ENCODE peak calls at places on chromosomes 12 and 14, in seven cellular contexts. One of them, this sample, is unnamed.
A peak's percentile ranks its signal among the peaks of the same experiment; 100 is the strongest.

GRCh38 chr14:90651976-90652560 is 164.2 kb downstream of the TTC7B start:
- DNase-seq in A673: no peak
- DNase-seq in HepG2: no peak
- DNase-seq in SK-N-SH: no peak
- DNase-seq in mammary epithelial cell: no peak
- DNase-seq in neural progenitor cell: no peak
- DNase-seq in suprapubic skin: no peak
- DNase-seq in this sample: no peak

GRCh38 chr12:70028515-70028914 is 203.5 kb downstream of the MYRFL start:
- DNase-seq in A673: no peak
- DNase-seq in HepG2: no peak
- DNase-seq in SK-N-SH: no peak
- DNase-seq in mammary epithelial cell: no peak
- DNase-seq in neural progenitor cell: no peak
- DNase-seq in suprapubic skin: no peak
- DNase-seq in this sample: no peak

GRCh38 chr12:23221066-23221465 is 596.1 kb downstream of the ETNK1 start:
- DNase-seq in A673: peak; percentile 16
- DNase-seq in HepG2: no peak
- DNase-seq in SK-N-SH: peak; percentile 9
- DNase-seq in mammary epithelial cell: peak; percentile 5
- DNase-seq in neural progenitor cell: peak; percentile 44
- DNase-seq in suprapubic skin: no peak
- DNase-seq in this sample: no peak

GRCh38 chr14:76656592-76656991 is 104.7 kb upstream of the VASH1 start:
- DNase-seq in A673: no peak
- DNase-seq in HepG2: no peak
- DNase-seq in SK-N-SH: no peak
- DNase-seq in mammary epithelial cell: no peak
- DNase-seq in neural progenitor cell: no peak
- DNase-seq in suprapubic skin: no peak
- DNase-seq in this sample: no peak

GRCh38 chr12:67811437-67812361 is 163.2 kb downstream of the DYRK2 start:
- DNase-seq in A673: peak; percentile 5
- DNase-seq in HepG2: no peak
- DNase-seq in SK-N-SH: no peak
- DNase-seq in mammary epithelial cell: peak; percentile 92
- DNase-seq in neural progenitor cell: no peak
- DNase-seq in suprapubic skin: no peak
- DNase-seq in this sample: peak; percentile 37

GRCh38 chr12:48831257-48831656 is 13.0 kb downstream of the CACNB3 start:
- DNase-seq in A673: no peak
- DNase-seq in HepG2: no peak
- DNase-seq in SK-N-SH: no peak
- DNase-seq in mammary epithelial cell: no peak
- DNase-seq in neural progenitor cell: no peak
- DNase-seq in suprapubic skin: no peak
- DNase-seq in this sample: no peak

GRCh38 chr14:95062946-95063345 is 94.4 kb downstream of the DICER1 start:
- DNase-seq in A673: no peak
- DNase-seq in HepG2: no peak
- DNase-seq in SK-N-SH: no peak
- DNase-seq in mammary epithelial cell: no peak
- DNase-seq in neural progenitor cell: no peak
- DNase-seq in suprapubic skin: no peak
- DNase-seq in this sample: no peak

GRCh38 chr12:102883204-102883799 is 33.7 kb downstream of the PAH start:
- DNase-seq in A673: peak; percentile 57
- DNase-seq in HepG2: peak; percentile 48
- DNase-seq in SK-N-SH: peak; percentile 70
- DNase-seq in mammary epithelial cell: peak; percentile 16
- DNase-seq in neural progenitor cell: peak; percentile 70
- DNase-seq in suprapubic skin: no peak
- DNase-seq in this sample: peak; percentile 73

GRCh38 chr14:89442280-89442679 is 25.2 kb upstream of the FOXN3 start:
- DNase-seq in A673: no peak
- DNase-seq in HepG2: no peak
- DNase-seq in SK-N-SH: no peak
- DNase-seq in mammary epithelial cell: no peak
- DNase-seq in neural progenitor cell: no peak
- DNase-seq in suprapubic skin: no peak
- DNase-seq in this sample: no peak

GRCh38 chr12:12774791-12775190 is 10.7 kb upstream of the APOLD1 start:
- DNase-seq in A673: no peak
- DNase-seq in HepG2: no peak
- DNase-seq in SK-N-SH: no peak
- DNase-seq in mammary epithelial cell: no peak
- DNase-seq in neural progenitor cell: no peak
- DNase-seq in suprapubic skin: no peak
- DNase-seq in this sample: no peak

GRCh38 chr12:104226672-104227071 is 11.1 kb downstream of the TXNRD1 start:
- DNase-seq in A673: no peak
- DNase-seq in HepG2: no peak
- DNase-seq in SK-N-SH: no peak
- DNase-seq in mammary epithelial cell: peak; percentile 31
- DNase-seq in neural progenitor cell: no peak
- DNase-seq in suprapubic skin: no peak
- DNase-seq in this sample: peak; percentile 56

GRCh38 chr14:73751157-73751691 is 37.0 kb upstream of the PNMA1 start:
- DNase-seq in A673: no peak
- DNase-seq in HepG2: no peak
- DNase-seq in SK-N-SH: no peak
- DNase-seq in mammary epithelial cell: no peak
- DNase-seq in neural progenitor cell: no peak
- DNase-seq in suprapubic skin: no peak
- DNase-seq in this sample: no peak

GRCh38 chr12:109934026-109934425 is 34.0 kb downstream of the TCHP start:
- DNase-seq in A673: no peak
- DNase-seq in HepG2: no peak
- DNase-seq in SK-N-SH: no peak
- DNase-seq in mammary epithelial cell: no peak
- DNase-seq in neural progenitor cell: no peak
- DNase-seq in suprapubic skin: no peak
- DNase-seq in this sample: peak; percentile 37

GRCh38 chr14:104785708-104786080 is 9.9 kb downstream of the AKT1 start:
- DNase-seq in A673: no peak
- DNase-seq in HepG2: no peak
- DNase-seq in SK-N-SH: no peak
- DNase-seq in mammary epithelial cell: no peak
- DNase-seq in neural progenitor cell: no peak
- DNase-seq in suprapubic skin: no peak
- DNase-seq in this sample: no peak

GRCh38 chr12:57694459-57695019 is 607 bp downstream of the OS9 start:
- DNase-seq in A673: no peak
- DNase-seq in HepG2: no peak
- DNase-seq in SK-N-SH: peak; percentile 28
- DNase-seq in mammary epithelial cell: peak; percentile 1
- DNase-seq in neural progenitor cell: peak; percentile 58
- DNase-seq in suprapubic skin: no peak
- DNase-seq in this sample: peak; percentile 25

GRCh38 chr12:4107436-4107878 is 166.1 kb upstream of the CCND2 start:
- DNase-seq in A673: peak; percentile 66
- DNase-seq in HepG2: peak; percentile 55
- DNase-seq in SK-N-SH: peak; percentile 29
- DNase-seq in mammary epithelial cell: peak; percentile 79
- DNase-seq in neural progenitor cell: peak; percentile 73
- DNase-seq in suprapubic skin: no peak
- DNase-seq in this sample: peak; percentile 47

GRCh38 chr14:23441076-23441475 is 5.6 kb upstream of the MYH7 start:
- DNase-seq in A673: peak; percentile 12
- DNase-seq in HepG2: no peak
- DNase-seq in SK-N-SH: no peak
- DNase-seq in mammary epithelial cell: no peak
- DNase-seq in neural progenitor cell: no peak
- DNase-seq in suprapubic skin: no peak
- DNase-seq in this sample: no peak

GRCh38 chr12:33438890-33439586 is 581 bp downstream of the SYT10 start:
- DNase-seq in A673: no peak
- DNase-seq in HepG2: no peak
- DNase-seq in SK-N-SH: peak; percentile 27
- DNase-seq in mammary epithelial cell: peak; percentile 24
- DNase-seq in neural progenitor cell: peak; percentile 51
- DNase-seq in suprapubic skin: peak; percentile 57
- DNase-seq in this sample: no peak

GRCh38 chr12:55847603-55848329 is 5.0 kb upstream of the MMP19 start:
- DNase-seq in A673: peak; percentile 77
- DNase-seq in HepG2: peak; percentile 26
- DNase-seq in SK-N-SH: peak; percentile 89
- DNase-seq in mammary epithelial cell: peak; percentile 91
- DNase-seq in neural progenitor cell: no peak
- DNase-seq in suprapubic skin: peak; percentile 97
- DNase-seq in this sample: peak; percentile 100

GRCh38 chr12:22641353-22642053 is 16.5 kb downstream of the ETNK1 start:
- DNase-seq in A673: no peak
- DNase-seq in HepG2: no peak
- DNase-seq in SK-N-SH: no peak
- DNase-seq in mammary epithelial cell: no peak
- DNase-seq in neural progenitor cell: no peak
- DNase-seq in suprapubic skin: no peak
- DNase-seq in this sample: no peak

GRCh38 chr12:68326720-68327119 is 5.4 kb downstream of the MDM1 start:
- DNase-seq in A673: no peak
- DNase-seq in HepG2: no peak
- DNase-seq in SK-N-SH: no peak
- DNase-seq in mammary epithelial cell: no peak
- DNase-seq in neural progenitor cell: no peak
- DNase-seq in suprapubic skin: no peak
- DNase-seq in this sample: peak; percentile 79

GRCh38 chr12:26870491-26871419 is 37.8 kb upstream of the ITPR2 start:
- DNase-seq in A673: peak; percentile 32
- DNase-seq in HepG2: no peak
- DNase-seq in SK-N-SH: peak; percentile 53
- DNase-seq in mammary epithelial cell: peak; percentile 72
- DNase-seq in neural progenitor cell: no peak
- DNase-seq in suprapubic skin: no peak
- DNase-seq in this sample: peak; percentile 92
- H3K27ac ChIP-seq in A673: no peak overlapping the region
- H3K27ac ChIP-seq in HepG2: no peak overlapping the region
- H3K27ac ChIP-seq in SK-N-SH: no peak overlapping the region
- H3K27ac ChIP-seq in mammary epithelial cell: peak overlapping the region; percentile 37
- H3K27ac ChIP-seq in neural progenitor cell: no peak overlapping the region
- H3K27ac ChIP-seq in suprapubic skin: no peak overlapping the region
- H3K27ac ChIP-seq in this sample: no peak overlapping the region

DNA sequence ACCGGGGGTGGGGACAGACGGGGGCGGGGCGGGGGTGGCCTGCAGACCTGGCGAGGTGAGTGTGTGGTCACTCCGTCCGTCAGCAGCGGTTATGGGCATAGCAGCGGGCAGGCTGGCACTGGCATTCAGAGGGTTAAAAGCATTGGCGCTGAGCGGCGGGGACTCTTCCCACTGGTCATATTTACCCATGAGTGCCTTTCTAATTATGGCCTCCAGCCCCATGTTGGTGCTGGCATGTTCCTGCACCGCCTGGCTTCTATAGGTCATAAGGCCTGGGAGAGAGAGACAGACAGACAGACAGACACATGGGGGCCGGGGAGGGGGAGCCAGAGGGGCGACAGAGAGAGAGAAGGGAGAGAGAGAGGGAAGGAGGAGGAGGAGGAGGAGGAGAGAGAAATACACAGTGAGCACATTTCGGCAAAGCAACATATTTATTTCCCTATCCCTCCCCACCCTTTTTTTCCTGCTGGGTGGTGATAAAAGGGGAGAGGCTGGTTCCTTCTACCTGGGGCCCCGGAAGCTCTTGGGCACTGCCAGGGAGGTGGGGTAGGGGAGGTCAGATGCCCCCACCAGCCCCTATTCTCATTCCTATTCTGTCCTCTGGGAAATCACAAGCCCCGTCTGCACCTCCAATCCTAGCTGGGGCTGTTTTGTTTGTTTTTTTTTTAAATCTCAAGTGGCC is 32.6 kb downstream of the RFLNA start:
- DNase-seq in A673: no peak
- DNase-seq in HepG2: no peak
- DNase-seq in SK-N-SH: no peak
- DNase-seq in mammary epithelial cell: no peak
- DNase-seq in neural progenitor cell: no peak
- DNase-seq in suprapubic skin: no peak
- DNase-seq in this sample: no peak
- H3K36me3 ChIP-seq in A673: peaks cover 74% of the 10 kb centered on the region
- H3K36me3 ChIP-seq in HepG2: peaks cover 18% of the 10 kb centered on the region
- H3K36me3 ChIP-seq in SK-N-SH: peaks cover 81% of the 10 kb centered on the region
- H3K36me3 ChIP-seq in mammary epithelial cell: peaks cover 17% of the 10 kb centered on the region
- H3K36me3 ChIP-seq in neural progenitor cell: peaks cover 6% of the 10 kb centered on the region
- H3K36me3 ChIP-seq in suprapubic skin: peaks cover 90% of the 10 kb centered on the region
- H3K36me3 ChIP-seq in this sample: peaks cover 21% of the 10 kb centered on the region

GRCh38 chr14:51400142-51400541 is 160.1 kb downstream of the TMX1 start:
- DNase-seq in A673: no peak
- DNase-seq in HepG2: no peak
- DNase-seq in SK-N-SH: no peak
- DNase-seq in mammary epithelial cell: no peak
- DNase-seq in neural progenitor cell: no peak
- DNase-seq in suprapubic skin: no peak
- DNase-seq in this sample: no peak

GRCh38 chr14:51401756-51402155 is 161.7 kb downstream of the TMX1 start:
- DNase-seq in A673: no peak
- DNase-seq in HepG2: no peak
- DNase-seq in SK-N-SH: no peak
- DNase-seq in mammary epithelial cell: no peak
- DNase-seq in neural progenitor cell: no peak
- DNase-seq in suprapubic skin: no peak
- DNase-seq in this sample: peak; percentile 54

GRCh38 chr14:51401272-51401671 is 161.2 kb downstream of the TMX1 start:
- DNase-seq in A673: no peak
- DNase-seq in HepG2: no peak
- DNase-seq in SK-N-SH: no peak
- DNase-seq in mammary epithelial cell: no peak
- DNase-seq in neural progenitor cell: no peak
- DNase-seq in suprapubic skin: no peak
- DNase-seq in this sample: peak; percentile 52

GRCh38 chr14:51396222-51396815 is 156.3 kb downstream of the TMX1 start:
- DNase-seq in A673: no peak
- DNase-seq in HepG2: no peak
- DNase-seq in SK-N-SH: no peak
- DNase-seq in mammary epithelial cell: peak; percentile 93
- DNase-seq in neural progenitor cell: no peak
- DNase-seq in suprapubic skin: no peak
- DNase-seq in this sample: no peak

DNA sequence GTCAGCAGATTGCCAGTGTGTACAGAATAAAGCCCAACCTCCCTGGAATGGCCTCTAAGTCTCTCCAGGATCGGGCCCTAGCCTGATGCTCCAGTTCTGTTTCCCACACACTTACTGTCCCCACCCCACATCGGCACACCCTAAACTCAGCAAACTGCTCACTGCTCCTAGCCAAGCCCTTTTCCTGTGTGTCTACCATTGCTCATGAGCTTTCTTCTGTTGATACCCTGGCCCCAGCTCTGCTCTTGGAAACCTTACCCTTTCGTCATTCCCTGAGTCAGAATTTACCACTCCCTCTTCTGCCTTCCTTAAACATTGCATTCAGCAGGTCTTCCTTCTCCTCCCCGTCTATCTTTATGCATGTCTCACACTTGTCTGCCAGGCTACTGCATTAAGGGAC is 158.9 kb downstream of the TMX1 start:
- DNase-seq in A673: no peak
- DNase-seq in HepG2: no peak
- DNase-seq in SK-N-SH: no peak
- DNase-seq in mammary epithelial cell: peak; percentile 99
- DNase-seq in neural progenitor cell: no peak
- DNase-seq in suprapubic skin: no peak
- DNase-seq in this sample: peak; percentile 60
- TF ChIP-seq CTCF in A673: no peak
- TF ChIP-seq CTCF in HepG2: no peak
- TF ChIP-seq CTCF in SK-N-SH: peak; percentile 26
- TF ChIP-seq CTCF in mammary epithelial cell: peak; percentile 29
- TF ChIP-seq CTCF in neural progenitor cell: no peak
- TF ChIP-seq CTCF in suprapubic skin: no peak
- TF ChIP-seq CTCF in this sample: no peak

GRCh38 chr12:10220398-10221077 is 7.9 kb downstream of the GABARAPL1 start:
- DNase-seq in A673: no peak
- DNase-seq in HepG2: no peak
- DNase-seq in SK-N-SH: no peak
- DNase-seq in mammary epithelial cell: peak; percentile 55
- DNase-seq in neural progenitor cell: no peak
- DNase-seq in suprapubic skin: peak; percentile 91
- DNase-seq in this sample: no peak
- H3K27ac ChIP-seq in A673: no peak overlapping the region
- H3K27ac ChIP-seq in HepG2: no peak overlapping the region
- H3K27ac ChIP-seq in SK-N-SH: no peak overlapping the region
- H3K27ac ChIP-seq in mammary epithelial cell: peak overlapping the region; percentile 24
- H3K27ac ChIP-seq in neural progenitor cell: no peak overlapping the region
- H3K27ac ChIP-seq in suprapubic skin: peak overlapping the region; percentile 66
- H3K27ac ChIP-seq in this sample: no peak overlapping the region